ENCODE peak calls at places on chromosomes 6 and 20, in six cellular contexts. A is DMS79 treated with DMSO at 0.1 percent for 48 hours, W is ecto neural progenitor cell, G is GF-D8, Q is hypothalamus, N is MV-4-11. Z is an unnamed sample.

GRCh38 chr20:49397525-49397924 is 84.9 kb downstream of the KCNB1 start:
- DNase-seq in A (no peak), Q (no peak), N (peak), G (no peak), W (peak), Z (peak)

GRCh38 chr6:44051516-44051915 is 75.7 kb downstream of the MRPL14 start:
- DNase-seq in A (no peak), W (no peak), N (no peak), Q (no peak), G (no peak), Z (no peak)

GRCh38 chr20:8616792-8617191 is 452.1 kb upstream of the PLCB4 start:
- DNase-seq in W (no peak), G (no peak), N (no peak), A (no peak), Q (no peak), Z (no peak)

GRCh38 chr6:96837138-96837971 is at the start of gene GPR63:
- DNase-seq in Q (peak), G (peak), N (peak), A (peak), W (peak), Z (peak)

GRCh38 chr20:40265872-40266533 is 423.0 kb downstream of the MAFB start:
- DNase-seq in A (no peak), G (no peak), W (no peak), N (peak), Q (no peak), Z (peak)

GRCh38 chr6:140857734-140858380 is 1274.9 kb upstream of the GJE1 start:
- DNase-seq in W (no peak), G (no peak), A (no peak), Q (no peak), N (peak), Z (no peak)

GRCh38 chr6:167795874-167796667 is 30.6 kb upstream of the AFDN start:
- DNase-seq in W (no peak), G (no peak), N (no peak), A (no peak), Q (peak), Z (no peak)

GRCh38 chr20:5065489-5066383 is 54.0 kb downstream of the PCNA start:
- DNase-seq in Q (no peak), A (no peak), N (peak), W (no peak), G (no peak), Z (peak)

GRCh38 chr6:19599813-19600464 is 237.2 kb upstream of the ID4 start:
- DNase-seq in A (no peak), Q (no peak), W (no peak), N (peak), G (no peak), Z (no peak)

GRCh38 chr20:17533396-17533795 is 2.2 kb upstream of the BFSP1 start:
- DNase-seq in G (peak), A (no peak), Q (no peak), W (peak), N (peak), Z (no peak)

GRCh38 chr20:48766205-48766604 is 61.6 kb downstream of the PREX1 start:
- DNase-seq in W (no peak), Q (no peak), A (no peak), N (no peak), G (no peak), Z (no peak)

GRCh38 chr6:115271001-115271400 is 789.7 kb downstream of the FRK start:
- DNase-seq in W (no peak), N (no peak), A (no peak), Q (no peak), G (no peak), Z (no peak)

GRCh38 chr20:46835418-46835817 is 59.2 kb upstream of the EYA2 start:
- DNase-seq in N (no peak), G (no peak), Q (no peak), W (no peak), A (no peak), Z (no peak)

GRCh38 chr6:77816766-77817270 is 164.0 kb downstream of the MEI4 start:
- DNase-seq in G (no peak), A (no peak), Q (no peak), W (no peak), N (no peak), Z (no peak)

GRCh38 chr6:44342052-44342451 is 398 bp upstream of the SPATS1 start:
- DNase-seq in A (no peak), Q (no peak), G (peak), N (peak), W (no peak), Z (no peak)

GRCh38 chr6:98020222-98020621 is 737.2 kb upstream of the MMS22L start:
- DNase-seq in G (no peak), N (no peak), Q (no peak), A (no peak), W (no peak), Z (no peak)

GRCh38 chr6:72218125-72218524 is 331.8 kb downstream of the RIMS1 start:
- DNase-seq in A (no peak), N (no peak), G (no peak), W (peak), Q (no peak), Z (no peak)

GRCh38 chr6:111620168-111620567 is 14.5 kb upstream of the TRAF3IP2 start:
- DNase-seq in A (no peak), W (peak), N (no peak), G (no peak), Q (no peak), Z (no peak)

GRCh38 chr20:13243826-13244376 is 22.8 kb downstream of the ISM1 start:
- DNase-seq in G (no peak), Q (no peak), A (no peak), N (no peak), W (no peak), Z (no peak)

GRCh38 chr20:25408890-25409289 is 1.4 kb downstream of the GINS1 start:
- DNase-seq in G (no peak), A (no peak), N (no peak), Q (no peak), W (no peak), Z (no peak)

GRCh38 chr20:61922936-61923335 is 142.7 kb downstream of the TAF4 start:
- DNase-seq in G (no peak), W (no peak), N (no peak), Q (no peak), A (no peak), Z (no peak)